ENCODE peak calls at places on chromosomes 11 and 22, in eight cellular contexts. H, Q, K, P, U, Z, Y and C are unnamed samples. For H3K4me1, the result is how much of the 10 kb centered on the place peaks cover.

GRCh38 chr22:41022470-41023298 is 69.7 kb upstream of the EP300 start:
- DNase-seq in Z (peak), H (peak), P (peak), Y (peak), Q (peak), U (peak), K (peak), C (peak)

GRCh38 chr22:43811777-43812148 is 342 bp downstream of the EFCAB6 start:
- DNase-seq in H (peak), Z (no peak), Y (no peak), U (no peak), P (no peak), K (no peak), Q (peak), C (no peak)

GRCh38 chr11:100731471-100731870 is 44.4 kb downstream of the ARHGAP42 start:
- DNase-seq in P (no peak), K (no peak), Q (no peak), U (no peak), H (no peak), Y (no peak), Z (no peak), C (no peak)

GRCh38 chr11:2790581-2790925 is 90.8 kb upstream of the KCNQ1OT1 start:
- DNase-seq in U (peak), K (peak), Z (no peak), Q (no peak), Y (peak), P (peak), H (no peak), C (peak)

GRCh38 chr22:20575724-20576444 is 68.5 kb downstream of the MED15 start:
- DNase-seq in Q (no peak), U (no peak), H (no peak), Y (no peak), Z (no peak), K (no peak), P (no peak), C (no peak)

GRCh38 chr11:65391007-65391406 is 4.6 kb downstream of the FRMD8 start:
- DNase-seq in Y (no peak), U (no peak), P (peak), Q (no peak), Z (peak), K (no peak), H (no peak), C (no peak)

GRCh38 chr11:32034680-32035079 is 56.2 kb upstream of the RCN1 start:
- DNase-seq in Y (no peak), Z (no peak), U (no peak), K (no peak), Q (no peak), P (no peak), H (peak), C (no peak)

GRCh38 chr11:75851203-75851602 is 36.2 kb downstream of the UVRAG start:
- DNase-seq in Z (no peak), Q (no peak), P (no peak), K (no peak), H (no peak), U (no peak), Y (no peak), C (no peak)

GRCh38 chr11:2202071-2202899 is 30.7 kb upstream of the TH start:
- DNase-seq in U (peak), P (peak), Q (peak), K (no peak), Y (no peak), H (peak), Z (no peak), C (peak)

GRCh38 chr22:25939384-25939783 is 197.4 kb downstream of the MYO18B start:
- DNase-seq in Z (no peak), Q (no peak), P (no peak), U (no peak), H (no peak), K (no peak), Y (no peak), C (no peak)

GRCh38 chr11:117585631-117586030 is 211.4 kb downstream of the DSCAML1 start:
- DNase-seq in Y (no peak), U (no peak), Z (no peak), H (no peak), Q (no peak), P (no peak), K (no peak), C (no peak)

GRCh38 chr11:9025101-9025850 is 21.5 kb upstream of the NRIP3 start:
- DNase-seq in Q (no peak), P (no peak), Y (no peak), U (no peak), Z (no peak), K (no peak), H (no peak), C (no peak)

GRCh38 chr11:36254739-36255138 is 34.5 kb downstream of the COMMD9 start:
- DNase-seq in K (no peak), H (peak), Y (no peak), Z (peak), P (no peak), U (no peak), Q (peak), C (no peak)

GRCh38 chr11:56910046-56910753 is 78.5 kb upstream of the OR5AK2 start:
- DNase-seq in Y (no peak), P (no peak), K (no peak), U (no peak), Z (peak), H (no peak), Q (peak), C (no peak)

GRCh38 chr11:46865340-46865739 is 19.3 kb upstream of the CKAP5 start:
- DNase-seq in Q (no peak), Y (no peak), K (no peak), H (no peak), U (no peak), P (no peak), Z (no peak), C (no peak)

GRCh38 chr22:30822216-30823014 is 127.7 kb downstream of the OSBP2 start:
- DNase-seq in K (no peak), Z (no peak), H (no peak), Q (no peak), Y (peak), P (no peak), U (no peak), C (peak)

GRCh38 chr22:24155597-24156145 is 25.6 kb upstream of the SUSD2 start:
- DNase-seq in H (peak), P (peak), Q (peak), U (peak), Y (peak), Z (peak), K (peak), C (peak)

GRCh38 chr11:15911377-15912044 is 444.8 kb downstream of the SOX6 start:
- DNase-seq in U (no peak), P (no peak), Q (no peak), K (no peak), H (no peak), Z (peak), Y (no peak), C (peak)

GRCh38 chr11:130218501-130218900 is 58.9 kb downstream of the ST14 start:
- DNase-seq in K (no peak), Z (no peak), H (no peak), P (no peak), Q (no peak), Y (peak), U (peak), C (peak)

GRCh38 chr11:77093987-77094840 is 8.4 kb upstream of the OMP start:
- DNase-seq in P (peak), H (no peak), K (no peak), U (peak), Q (no peak), Y (no peak), Z (no peak), C (peak)

GRCh38 chr11:77095551-77096490 is 6.8 kb upstream of the OMP start:
- DNase-seq in H (no peak), Y (no peak), U (peak), K (no peak), Z (no peak), P (peak), Q (no peak), C (peak)

GRCh38 chr11:77096591-77097019 is 6.0 kb upstream of the OMP start:
- DNase-seq in Q (no peak), P (peak), Y (no peak), K (no peak), H (no peak), U (peak), Z (no peak), C (peak)

GRCh38 chr11:77093056-77093891 is 9.4 kb upstream of the OMP start:
- DNase-seq in P (peak), K (no peak), H (no peak), Q (no peak), Z (no peak), U (peak), Y (no peak), C (peak)

DNA sequence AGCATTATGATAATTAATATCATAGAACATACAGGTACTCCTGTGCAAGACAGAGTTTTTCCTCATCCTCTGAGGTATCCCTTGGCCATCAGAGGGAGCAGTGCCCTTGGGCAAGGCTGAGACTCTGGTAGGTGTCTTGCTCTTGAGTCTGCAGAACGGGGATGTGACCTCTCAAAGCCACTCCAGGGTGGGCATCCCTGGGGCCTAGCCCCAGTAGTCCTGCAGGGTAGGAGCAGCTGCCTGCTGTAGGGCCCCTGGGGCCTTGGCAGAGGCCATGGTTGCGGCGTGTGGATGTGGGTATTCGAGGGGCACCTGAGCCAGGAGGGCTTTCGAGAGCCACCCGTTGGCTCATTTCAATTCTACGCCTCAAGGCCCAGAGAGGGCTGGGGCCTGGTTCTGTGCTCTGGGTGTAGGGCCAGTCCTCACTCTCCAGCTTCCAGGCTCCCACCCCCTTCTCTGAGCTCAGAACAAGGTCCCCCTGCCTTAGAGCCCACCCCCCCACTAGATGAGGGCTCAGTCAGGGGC is 7.7 kb upstream of the OMP start:
- DNase-seq in Y (no peak), K (no peak), H (no peak), P (peak), U (peak), Q (no peak), Z (no peak), C (peak)
- TF ChIP-seq CTCF in Y (no peak), K (no peak), H (peak), P (no peak), U (no peak), Q (peak), Z (no peak), C (no peak)

DNA sequence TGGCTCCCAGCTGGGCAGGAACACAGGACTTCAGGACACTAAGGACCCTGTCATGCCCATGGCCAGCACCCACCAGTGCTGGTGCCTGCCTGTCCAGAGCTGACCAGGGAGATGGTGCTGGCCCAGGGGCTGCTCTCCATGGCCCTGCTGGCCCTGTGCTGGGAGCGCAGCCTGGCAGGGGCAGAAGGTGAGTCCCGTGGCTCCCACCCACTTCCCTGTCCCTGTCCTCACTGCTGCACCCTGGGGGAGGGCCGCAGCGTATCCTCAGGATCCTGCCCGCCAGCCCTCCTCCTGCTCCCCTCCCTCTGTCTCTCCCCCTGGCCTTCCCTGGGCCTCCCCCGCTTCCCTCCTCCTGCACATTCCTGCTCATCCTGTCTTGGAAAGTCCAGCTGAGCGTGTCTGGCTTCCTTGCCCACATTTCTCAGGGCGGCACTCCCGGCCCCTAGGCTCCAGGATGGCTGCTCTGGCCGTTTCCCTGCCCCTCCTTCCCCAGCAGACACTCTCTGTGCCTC is 8.7 kb downstream of the CSF2RB start:
- DNase-seq in Q (no peak), K (peak), Y (no peak), Z (no peak), P (no peak), U (peak), H (no peak), C (no peak)
- H3K27ac ChIP-seq in Q (no peak), K (no peak), Y (no peak), Z (no peak), P (no peak), U (no peak), H (no peak), C (no peak)

DNA sequence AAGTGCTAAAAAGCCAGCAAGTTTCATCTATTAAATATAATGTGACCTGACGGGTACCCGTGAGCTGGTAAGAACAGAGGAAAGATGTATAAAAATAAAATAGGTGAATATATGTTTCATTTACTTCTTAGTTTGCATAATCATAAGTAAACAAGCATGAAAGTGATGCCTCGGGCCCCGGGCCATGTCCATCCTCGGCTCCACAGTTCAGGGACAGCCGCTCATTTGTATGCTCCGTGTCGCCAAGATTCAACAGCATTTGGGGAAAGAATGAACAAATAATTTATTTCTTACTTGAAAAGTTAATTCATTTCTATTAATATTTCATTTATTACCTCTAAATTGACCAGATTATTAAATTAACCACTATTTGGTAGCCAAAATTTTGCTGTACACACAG is 251.8 kb downstream of the NTM start:
- DNase-seq in Y (no peak), U (no peak), H (no peak), Z (no peak), K (no peak), P (no peak), Q (no peak), C (no peak)
- H3K4me1 ChIP-seq in Y (under half), U (under half), H (under half), Z (under half), K (under half), P (under half), Q (under half), C (under half)

DNA sequence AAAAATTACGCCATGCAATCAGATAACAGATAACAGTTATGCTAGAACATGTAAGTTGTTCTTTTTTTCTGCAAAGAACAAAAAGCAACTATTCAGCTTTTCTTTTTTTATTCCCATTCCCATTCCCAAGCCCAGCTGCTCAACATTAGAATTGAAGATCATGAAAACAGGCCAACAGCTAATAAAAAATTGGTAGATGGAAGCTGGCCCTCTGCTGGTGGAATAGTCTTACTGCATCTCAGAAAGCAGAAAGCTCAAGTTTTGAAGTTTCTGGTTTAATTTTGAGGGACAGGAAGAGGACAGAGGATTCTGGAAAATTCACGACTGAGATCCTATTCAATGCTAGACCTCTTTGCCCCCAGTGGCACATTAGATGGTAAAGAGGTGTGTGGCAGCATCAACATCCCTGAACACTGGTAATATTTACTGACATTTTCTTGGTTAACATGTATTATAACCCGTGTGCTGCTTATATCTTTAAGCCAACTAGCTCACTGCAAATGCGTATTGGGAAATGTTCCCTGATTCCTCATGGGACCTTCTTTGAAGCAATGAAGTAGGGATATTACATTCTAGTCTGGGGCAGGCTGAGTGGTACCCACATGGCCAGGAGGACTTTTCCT is 591.2 kb downstream of the OPCML start:
- DNase-seq in U (no peak), K (no peak), H (peak), Q (peak), Z (no peak), P (no peak), Y (no peak), C (no peak)
- TF ChIP-seq CTCF in U (peak), K (peak), H (peak), Q (peak), Z (peak), P (peak), Y (peak), C (peak)

GRCh38 chr22:45163074-45163416 is 680 bp upstream of the NUP50 start:
- DNase-seq in K (peak), P (peak), Y (no peak), H (peak), Q (peak), Z (peak), U (no peak), C (no peak)

GRCh38 chr22:45164217-45165123 is 745 bp downstream of the NUP50 start:
- DNase-seq in U (peak), H (peak), P (peak), Q (no peak), K (no peak), Y (peak), Z (no peak), C (peak)

GRCh38 chr22:45170001-45170466 is 6.3 kb downstream of the NUP50 start:
- DNase-seq in Y (no peak), U (no peak), Z (no peak), P (no peak), H (peak), K (no peak), Q (peak), C (no peak)

GRCh38 chr22:45163417-45164216 is at the start of gene NUP50:
- DNase-seq in H (peak), P (peak), Q (peak), K (peak), Y (peak), Z (peak), U (peak), C (peak)

GRCh38 chr22:45166935-45167334 is 3.2 kb downstream of the NUP50 start:
- DNase-seq in K (no peak), U (no peak), Q (no peak), Y (no peak), H (no peak), P (no peak), Z (no peak), C (no peak)
- H3K27ac ChIP-seq in K (no peak), U (no peak), Q (no peak), Y (no peak), H (no peak), P (no peak), Z (no peak), C (peak)

DNA sequence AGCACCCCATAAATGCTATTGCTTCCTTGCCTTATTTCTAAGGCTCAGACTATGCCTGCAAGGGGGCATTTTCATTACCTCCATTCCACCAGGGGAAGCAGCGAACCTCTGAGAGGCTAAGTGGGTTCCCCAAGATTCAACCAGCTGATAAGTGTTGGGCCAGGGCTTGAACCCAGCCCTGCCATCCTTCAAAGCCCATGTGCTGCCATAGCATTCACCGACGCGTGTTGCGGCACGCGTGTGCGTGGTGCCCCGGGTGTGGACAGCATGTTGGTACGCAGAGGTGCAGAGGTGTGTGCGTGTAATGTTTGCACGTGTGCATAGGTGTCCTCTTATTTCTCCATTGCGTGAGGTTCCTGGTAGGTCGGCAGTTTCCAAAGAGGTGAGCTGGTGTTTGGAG is 66.0 kb upstream of the PPARA start:
- DNase-seq in P (no peak), Z (no peak), H (no peak), Q (no peak), Y (no peak), K (no peak), U (peak), C (peak)
- H3K4me1 ChIP-seq in P (half or more), Z (half or more), H (half or more), Q (half or more), Y (under half), K (under half), U (under half), C (half or more)

GRCh38 chr11:124915541-124916369 is 3.3 kb upstream of the HEPN1 start:
- DNase-seq in P (no peak), Y (no peak), Z (no peak), Q (no peak), K (no peak), U (no peak), H (no peak), C (no peak)
- TF ChIP-seq CTCF in P (no peak), Y (no peak), Z (no peak), Q (no peak), K (no peak), U (no peak), H (no peak), C (no peak)